ENCODE peak calls at places on chromosomes 1 and 21, in eight cellular contexts. One of them, this sample, is unnamed.

GRCh38 chr21:34519013-34519412 is 7.0 kb upstream of the KCNE1 start:
- DNase-seq in fibroblast of the conjunctiva: no peak
- DNase-seq in lung microvascular endothelial cell: no peak
- DNase-seq in NCI-H1092: no peak
- DNase-seq in cardiac septum: no peak
- DNase-seq in T-helper 1 cell: no peak
- DNase-seq in T-helper 2 cell: no peak
- DNase-seq in hepatocyte: no peak
- DNase-seq in this sample: no peak

GRCh38 chr1:2791027-2791760 is 10.3 kb downstream of the TTC34 start:
- DNase-seq in lung microvascular endothelial cell: no peak
- DNase-seq in fibroblast of the conjunctiva: no peak
- DNase-seq in hepatocyte: no peak
- DNase-seq in cardiac septum: peak; percentile 12
- DNase-seq in NCI-H1092: no peak
- DNase-seq in T-helper 1 cell: no peak
- DNase-seq in T-helper 2 cell: no peak
- DNase-seq in this sample: no peak

GRCh38 chr1:156291226-156292061 is 4.0 kb downstream of the GLMP start:
- DNase-seq in lung microvascular endothelial cell: peak; percentile 81
- DNase-seq in cardiac septum: peak; percentile 96
- DNase-seq in T-helper 2 cell: no peak
- DNase-seq in NCI-H1092: no peak
- DNase-seq in hepatocyte: peak; percentile 97
- DNase-seq in fibroblast of the conjunctiva: peak; percentile 77
- DNase-seq in T-helper 1 cell: no peak
- DNase-seq in this sample: peak; percentile 50

GRCh38 chr1:6245086-6245868 is 1.3 kb downstream of the HES3 start:
- DNase-seq in lung microvascular endothelial cell: peak; percentile 82
- DNase-seq in NCI-H1092: peak; percentile 95
- DNase-seq in cardiac septum: no peak
- DNase-seq in T-helper 1 cell: peak; percentile 77
- DNase-seq in hepatocyte: peak; percentile 95
- DNase-seq in T-helper 2 cell: peak; percentile 73
- DNase-seq in fibroblast of the conjunctiva: peak; percentile 61
- DNase-seq in this sample: no peak

GRCh38 chr21:42336065-42336464 is 14.7 kb downstream of the TFF2 start:
- DNase-seq in fibroblast of the conjunctiva: no peak
- DNase-seq in T-helper 2 cell: no peak
- DNase-seq in T-helper 1 cell: no peak
- DNase-seq in cardiac septum: no peak
- DNase-seq in hepatocyte: no peak
- DNase-seq in lung microvascular endothelial cell: no peak
- DNase-seq in NCI-H1092: no peak
- DNase-seq in this sample: no peak

GRCh38 chr1:201405484-201405831 is 6.3 kb upstream of the LAD1 start:
- DNase-seq in hepatocyte: peak; percentile 88
- DNase-seq in T-helper 1 cell: no peak
- DNase-seq in NCI-H1092: no peak
- DNase-seq in fibroblast of the conjunctiva: no peak
- DNase-seq in T-helper 2 cell: no peak
- DNase-seq in cardiac septum: no peak
- DNase-seq in lung microvascular endothelial cell: no peak
- DNase-seq in this sample: no peak

GRCh38 chr21:14989359-14989758 is 75.4 kb downstream of the NRIP1 start:
- DNase-seq in NCI-H1092: no peak
- DNase-seq in hepatocyte: no peak
- DNase-seq in T-helper 1 cell: no peak
- DNase-seq in fibroblast of the conjunctiva: peak; percentile 12
- DNase-seq in lung microvascular endothelial cell: no peak
- DNase-seq in cardiac septum: no peak
- DNase-seq in T-helper 2 cell: no peak
- DNase-seq in this sample: peak; percentile 18

GRCh38 chr1:184258525-184258924 is 128.3 kb upstream of the C1orf21 start:
- DNase-seq in NCI-H1092: no peak
- DNase-seq in T-helper 2 cell: no peak
- DNase-seq in lung microvascular endothelial cell: peak; percentile 42
- DNase-seq in T-helper 1 cell: no peak
- DNase-seq in hepatocyte: no peak
- DNase-seq in cardiac septum: no peak
- DNase-seq in fibroblast of the conjunctiva: no peak
- DNase-seq in this sample: no peak

GRCh38 chr1:193338194-193338593 is 151.8 kb upstream of the B3GALT2 start:
- DNase-seq in hepatocyte: no peak
- DNase-seq in lung microvascular endothelial cell: peak; percentile 61
- DNase-seq in NCI-H1092: no peak
- DNase-seq in fibroblast of the conjunctiva: no peak
- DNase-seq in cardiac septum: no peak
- DNase-seq in T-helper 2 cell: no peak
- DNase-seq in T-helper 1 cell: no peak
- DNase-seq in this sample: no peak

GRCh38 chr1:240122639-240123604 is 31.2 kb downstream of the FMN2 start:
- DNase-seq in fibroblast of the conjunctiva: no peak
- DNase-seq in hepatocyte: peak; percentile 76
- DNase-seq in lung microvascular endothelial cell: no peak
- DNase-seq in NCI-H1092: peak; percentile 95
- DNase-seq in T-helper 1 cell: no peak
- DNase-seq in cardiac septum: no peak
- DNase-seq in T-helper 2 cell: no peak
- DNase-seq in this sample: no peak

GRCh38 chr1:208766812-208767211 is 522.6 kb upstream of the PLXNA2 start:
- DNase-seq in cardiac septum: no peak
- DNase-seq in hepatocyte: no peak
- DNase-seq in T-helper 1 cell: no peak
- DNase-seq in NCI-H1092: peak; percentile 72
- DNase-seq in T-helper 2 cell: no peak
- DNase-seq in fibroblast of the conjunctiva: no peak
- DNase-seq in lung microvascular endothelial cell: no peak
- DNase-seq in this sample: no peak

GRCh38 chr1:33327587-33328325 is 6.9 kb upstream of the A3GALT2 start:
- DNase-seq in fibroblast of the conjunctiva: peak; percentile 87
- DNase-seq in lung microvascular endothelial cell: no peak
- DNase-seq in cardiac septum: peak; percentile 85
- DNase-seq in NCI-H1092: peak; percentile 65
- DNase-seq in hepatocyte: peak; percentile 46
- DNase-seq in T-helper 1 cell: no peak
- DNase-seq in T-helper 2 cell: no peak
- DNase-seq in this sample: peak; percentile 95

GRCh38 chr1:1307261-1307907 is 346 bp downstream of the ACAP3 start:
- DNase-seq in NCI-H1092: no peak
- DNase-seq in hepatocyte: no peak
- DNase-seq in T-helper 2 cell: no peak
- DNase-seq in lung microvascular endothelial cell: peak; percentile 37
- DNase-seq in fibroblast of the conjunctiva: no peak
- DNase-seq in T-helper 1 cell: no peak
- DNase-seq in cardiac septum: no peak
- DNase-seq in this sample: no peak

GRCh38 chr1:4702927-4703326 is 48.5 kb downstream of the AJAP1 start:
- DNase-seq in T-helper 1 cell: no peak
- DNase-seq in cardiac septum: no peak
- DNase-seq in fibroblast of the conjunctiva: peak; percentile 18
- DNase-seq in NCI-H1092: no peak
- DNase-seq in T-helper 2 cell: no peak
- DNase-seq in hepatocyte: no peak
- DNase-seq in lung microvascular endothelial cell: no peak
- DNase-seq in this sample: no peak

GRCh38 chr1:206469933-206470691 is at the start of gene IKBKE:
- DNase-seq in NCI-H1092: peak; percentile 26
- DNase-seq in fibroblast of the conjunctiva: peak; percentile 43
- DNase-seq in T-helper 2 cell: no peak
- DNase-seq in T-helper 1 cell: peak; percentile 38
- DNase-seq in hepatocyte: peak; percentile 79
- DNase-seq in lung microvascular endothelial cell: peak; percentile 41
- DNase-seq in cardiac septum: no peak
- DNase-seq in this sample: peak; percentile 19

GRCh38 chr1:20640183-20640597 is 6.9 kb downstream of the PINK1 start:
- DNase-seq in fibroblast of the conjunctiva: peak; percentile 31
- DNase-seq in T-helper 1 cell: peak; percentile 28
- DNase-seq in hepatocyte: peak; percentile 76
- DNase-seq in lung microvascular endothelial cell: peak; percentile 77
- DNase-seq in cardiac septum: no peak
- DNase-seq in NCI-H1092: peak; percentile 22
- DNase-seq in T-helper 2 cell: peak; percentile 41
- DNase-seq in this sample: no peak

GRCh38 chr1:46401964-46402626 is 8.0 kb downstream of the FAAH start:
- DNase-seq in hepatocyte: peak; percentile 89
- DNase-seq in NCI-H1092: no peak
- DNase-seq in T-helper 2 cell: no peak
- DNase-seq in cardiac septum: no peak
- DNase-seq in fibroblast of the conjunctiva: peak; percentile 95
- DNase-seq in lung microvascular endothelial cell: peak; percentile 42
- DNase-seq in T-helper 1 cell: no peak
- DNase-seq in this sample: peak; percentile 92

GRCh38 chr1:184533049-184533448 is 146.2 kb downstream of the C1orf21 start:
- DNase-seq in hepatocyte: no peak
- DNase-seq in fibroblast of the conjunctiva: no peak
- DNase-seq in cardiac septum: no peak
- DNase-seq in lung microvascular endothelial cell: no peak
- DNase-seq in T-helper 1 cell: no peak
- DNase-seq in T-helper 2 cell: no peak
- DNase-seq in NCI-H1092: no peak
- DNase-seq in this sample: no peak

This sample was measured in AG09319.